ENCODE peak calls at places on chromosomes 13 and 19, in six cellular contexts. X is breast epithelium; V is caudate nucleus; N is activated CD8-positive, alpha-beta T cell treated with anti-CD3 and anti-CD28 coated beads for 36 hours; S is cardiac muscle cell; Q is NCI-H2029. K is an unnamed sample.

GRCh38 chr19:19214892-19215291 is 3.1 kb downstream of the NCAN start:
- DNase-seq in V (no peak), S (peak; percentile 59), Q (no peak), N (peak; percentile 30), X (no peak), K (no peak)

GRCh38 chr19:58549664-58550361 is 5.1 kb downstream of the CHMP2A start:
- DNase-seq in X (no peak), V (no peak), Q (no peak), N (no peak), S (no peak), K (no peak)

GRCh38 chr19:29467824-29468401 is 57.9 kb upstream of the VSTM2B start:
- DNase-seq in S (peak; percentile 11), X (no peak), N (peak; percentile 56), Q (peak; percentile 27), V (no peak), K (no peak)

GRCh38 chr19:41528106-41528505 is 47.9 kb upstream of the CEACAM21 start:
- DNase-seq in N (no peak), V (no peak), Q (no peak), X (no peak), S (no peak), K (no peak)

GRCh38 chr19:6697291-6697690 is 23.2 kb downstream of the C3 start:
- DNase-seq in N (peak; percentile 47), X (no peak), V (no peak), Q (no peak), S (no peak), K (no peak)

GRCh38 chr19:17227798-17228367 is 1.9 kb downstream of the OCEL1 start:
- DNase-seq in Q (no peak), X (no peak), V (no peak), N (no peak), S (no peak), K (no peak)

GRCh38 chr19:16542894-16543498 is 759 bp upstream of the CHERP start:
- DNase-seq in V (no peak), Q (no peak), S (peak; percentile 3), X (no peak), N (peak; percentile 37), K (no peak)

GRCh38 chr19:44871809-44872208 is 19.2 kb upstream of the TOMM40 start:
- DNase-seq in S (no peak), X (no peak), V (no peak), N (no peak), Q (no peak), K (no peak)

GRCh38 chr13:73767191-73767741 is 366.9 kb downstream of the KLF12 start:
- DNase-seq in X (no peak), S (no peak), Q (no peak), V (no peak), N (no peak), K (no peak)

GRCh38 chr19:7917292-7918061 is 2.7 kb upstream of the SNAPC2 start:
- DNase-seq in X (no peak), N (peak; percentile 76), Q (no peak), S (peak; percentile 64), V (no peak), K (no peak)

GRCh38 chr19:55344444-55344843 is 4.8 kb downstream of the KMT5C start:
- DNase-seq in V (no peak), N (no peak), S (no peak), X (no peak), Q (no peak), K (no peak)

GRCh38 chr19:12314553-12314952 is 18.9 kb downstream of the ZNF563 start:
- DNase-seq in V (no peak), X (no peak), N (no peak), Q (peak; percentile 5), S (no peak), K (no peak)

GRCh38 chr19:34503546-34504272 is 22.2 kb downstream of the WTIP start:
- DNase-seq in N (no peak), X (no peak), V (no peak), S (no peak), Q (no peak), K (no peak)